ENCODE peak calls at places on chromosomes 2 and 18, in eight cellular contexts. V, K, J, S, N, H, O and X are unnamed samples.

GRCh38 chr2:47534179-47534919 is 131.4 kb downstream of the MSH2 start:
- DNase-seq in V (no peak), K (peak), J (peak), S (peak), N (no peak), H (no peak), O (peak), X (no peak)

GRCh38 chr2:191265311-191266170 is 20.3 kb downstream of the MYO1B start:
- DNase-seq in V (no peak), K (no peak), J (peak), S (peak), N (no peak), H (no peak), O (peak), X (no peak)

GRCh38 chr2:127185093-127185492 is 35.0 kb downstream of the CYP27C1 start:
- DNase-seq in V (no peak), K (no peak), J (no peak), S (no peak), N (no peak), H (no peak), O (no peak), X (no peak)

GRCh38 chr2:101981484-101981883 is 10.3 kb upstream of the IL1R2 start:
- DNase-seq in V (no peak), K (no peak), J (no peak), S (no peak), N (no peak), H (no peak), O (no peak), X (no peak)

GRCh38 chr2:239152916-239153305 is 247.9 kb downstream of the HDAC4 start:
- DNase-seq in V (no peak), K (no peak), J (no peak), S (no peak), N (no peak), H (no peak), O (no peak), X (no peak)

GRCh38 chr2:234691226-234691600 is 194.3 kb upstream of the ARL4C start:
- DNase-seq in V (no peak), K (no peak), J (no peak), S (no peak), N (no peak), H (no peak), O (no peak), X (no peak)

GRCh38 chr18:13051950-13052349 is 60.8 kb downstream of the CEP192 start:
- DNase-seq in V (peak), K (no peak), J (no peak), S (peak), N (no peak), H (no peak), O (no peak), X (peak)

GRCh38 chr2:196234672-196235071 is 63.3 kb upstream of the STK17B start:
- DNase-seq in V (no peak), K (peak), J (peak), S (peak), N (no peak), H (no peak), O (peak), X (no peak)

GRCh38 chr2:120750488-120751210 is 15.0 kb downstream of the GLI2 start:
- DNase-seq in V (no peak), K (peak), J (no peak), S (no peak), N (peak), H (no peak), O (no peak), X (no peak)

GRCh38 chr2:11855120-11855760 is 108.8 kb downstream of the LPIN1 start:
- DNase-seq in V (no peak), K (no peak), J (no peak), S (no peak), N (no peak), H (no peak), O (no peak), X (no peak)

GRCh38 chr2:151290467-151290866 is 999 bp upstream of the NMI start:
- DNase-seq in V (no peak), K (no peak), J (no peak), S (no peak), N (no peak), H (no peak), O (no peak), X (no peak)

GRCh38 chr2:74502720-74503505 is 3.5 kb upstream of the LBX2 start:
- DNase-seq in V (peak), K (peak), J (peak), S (peak), N (peak), H (peak), O (no peak), X (peak)

GRCh38 chr2:205695460-205695979 is 13.2 kb downstream of the NRP2 start:
- DNase-seq in V (no peak), K (no peak), J (peak), S (peak), N (no peak), H (no peak), O (peak), X (no peak)

GRCh38 chr2:230383453-230383852 is 32.5 kb upstream of the SP100 start:
- DNase-seq in V (peak), K (no peak), J (no peak), S (no peak), N (no peak), H (no peak), O (no peak), X (no peak)

GRCh38 chr2:214987261-214987660 is 151.2 kb downstream of the ABCA12 start:
- DNase-seq in V (no peak), K (no peak), J (no peak), S (no peak), N (no peak), H (no peak), O (no peak), X (no peak)

GRCh38 chr2:179675435-179675834 is 186.0 kb downstream of the ZNF385B start:
- DNase-seq in V (no peak), K (peak), J (no peak), S (no peak), N (no peak), H (no peak), O (no peak), X (no peak)

GRCh38 chr2:120963997-120964396 is 228.3 kb downstream of the GLI2 start:
- DNase-seq in V (no peak), K (no peak), J (no peak), S (no peak), N (no peak), H (no peak), O (no peak), X (no peak)

GRCh38 chr2:98555681-98556080 is 52.6 kb downstream of the COA5 start:
- DNase-seq in V (no peak), K (no peak), J (no peak), S (no peak), N (no peak), H (no peak), O (no peak), X (no peak)

GRCh38 chr2:2234398-2234797 is 96.7 kb downstream of the MYT1L start:
- DNase-seq in V (no peak), K (no peak), J (no peak), S (no peak), N (no peak), H (no peak), O (no peak), X (no peak)

GRCh38 chr18:36786686-36787085 is 42.1 kb downstream of the TPGS2 start:
- DNase-seq in V (no peak), K (peak), J (peak), S (peak), N (no peak), H (no peak), O (peak), X (no peak)

GRCh38 chr2:69138793-69139510 is 126.0 kb downstream of the ANTXR1 start:
- DNase-seq in V (no peak), K (peak), J (peak), S (peak), N (no peak), H (no peak), O (peak), X (no peak)

GRCh38 chr2:118464546-118464945 is 376.3 kb downstream of the INSIG2 start:
- DNase-seq in V (no peak), K (no peak), J (no peak), S (no peak), N (no peak), H (no peak), O (no peak), X (no peak)

GRCh38 chr2:145599761-145600160 is 1079.8 kb upstream of the ZEB2 start:
- DNase-seq in V (no peak), K (no peak), J (peak), S (no peak), N (no peak), H (no peak), O (no peak), X (no peak)

GRCh38 chr2:172701250-172701649 is 34.4 kb upstream of the RAPGEF4 start:
- DNase-seq in V (no peak), K (peak), J (peak), S (peak), N (no peak), H (no peak), O (peak), X (no peak)

GRCh38 chr2:172708247-172708646 is 27.4 kb upstream of the RAPGEF4 start:
- DNase-seq in V (no peak), K (no peak), J (no peak), S (no peak), N (no peak), H (no peak), O (no peak), X (no peak)

GRCh38 chr2:172705352-172705751 is 30.3 kb upstream of the RAPGEF4 start:
- DNase-seq in V (no peak), K (no peak), J (no peak), S (no peak), N (no peak), H (no peak), O (no peak), X (no peak)

GRCh38 chr2:172702451-172702850 is 33.2 kb upstream of the RAPGEF4 start:
- DNase-seq in V (no peak), K (no peak), J (no peak), S (no peak), N (no peak), H (no peak), O (no peak), X (no peak)

GRCh38 chr2:172704072-172704936 is 31.3 kb upstream of the RAPGEF4 start:
- DNase-seq in V (peak), K (peak), J (peak), S (peak), N (no peak), H (no peak), O (peak), X (no peak)
- TF ChIP-seq CTCF in V (peak), K (peak), J (peak), S (peak), N (no peak), H (peak), O (peak), X (no peak)

GRCh38 chr2:201344663-201345366 is 12.3 kb downstream of the FLACC1 start:
- DNase-seq in V (no peak), K (no peak), J (no peak), S (no peak), N (no peak), H (no peak), O (peak), X (no peak)
- TF ChIP-seq CTCF in V (no peak), K (no peak), J (no peak), S (peak), N (no peak), H (no peak), O (no peak), X (no peak)

GRCh38 chr2:83827618-83828017 is 631.5 kb downstream of the SUCLG1 start:
- DNase-seq in V (no peak), K (no peak), J (no peak), S (no peak), N (no peak), H (no peak), O (peak), X (no peak)
- TF ChIP-seq CTCF in V (peak), K (peak), J (no peak), S (no peak), N (no peak), H (no peak), O (peak), X (no peak)

GRCh38 chr2:143581989-143582719 is 452.9 kb downstream of the ARHGAP15 start:
- DNase-seq in V (no peak), K (no peak), J (no peak), S (no peak), N (no peak), H (no peak), O (peak), X (no peak)
- TF ChIP-seq CTCF in V (no peak), K (peak), J (peak), S (peak), N (no peak), H (no peak), O (peak), X (no peak)

GRCh38 chr2:53515435-53516332 is 251.9 kb upstream of the CHAC2 start:
- DNase-seq in V (no peak), K (peak), J (no peak), S (peak), N (no peak), H (peak), O (peak), X (no peak)
- TF ChIP-seq CTCF in V (no peak), K (peak), J (peak), S (peak), N (no peak), H (no peak), O (peak), X (no peak)

GRCh38 chr2:208407667-208408066 is 1.1 kb downstream of the PTH2R start:
- DNase-seq in V (peak), K (no peak), J (peak), S (peak), N (no peak), H (peak), O (no peak), X (no peak)
- TF ChIP-seq CTCF in V (peak), K (peak), J (peak), S (peak), N (no peak), H (peak), O (peak), X (no peak)

GRCh38 chr2:171146071-171146470 is 14.6 kb downstream of the TLK1 start:
- DNase-seq in V (no peak), K (no peak), J (no peak), S (no peak), N (no peak), H (no peak), O (no peak), X (no peak)

GRCh38 chr2:171143670-171144062 is 17.0 kb downstream of the TLK1 start:
- DNase-seq in V (no peak), K (no peak), J (no peak), S (no peak), N (no peak), H (no peak), O (no peak), X (no peak)

GRCh38 chr2:171142398-171142797 is 18.3 kb downstream of the TLK1 start:
- DNase-seq in V (no peak), K (no peak), J (no peak), S (no peak), N (no peak), H (no peak), O (no peak), X (no peak)

GRCh38 chr2:171139860-171140259 is 20.8 kb downstream of the TLK1 start:
- DNase-seq in V (no peak), K (no peak), J (no peak), S (no peak), N (no peak), H (peak), O (no peak), X (no peak)

GRCh38 chr2:171141320-171141719 is 19.4 kb downstream of the TLK1 start:
- DNase-seq in V (no peak), K (no peak), J (peak), S (no peak), N (no peak), H (no peak), O (no peak), X (no peak)
- TF ChIP-seq CTCF in V (no peak), K (no peak), J (peak), S (no peak), N (no peak), H (no peak), O (no peak), X (no peak)

GRCh38 chr2:223921204-223921603 is 23.9 kb downstream of the WDFY1 start:
- DNase-seq in V (no peak), K (no peak), J (no peak), S (no peak), N (no peak), H (no peak), O (no peak), X (no peak)

GRCh38 chr2:223922308-223922707 is 22.8 kb downstream of the WDFY1 start:
- DNase-seq in V (no peak), K (no peak), J (no peak), S (no peak), N (no peak), H (no peak), O (no peak), X (no peak)

GRCh38 chr2:223916181-223916900 is 28.8 kb downstream of the WDFY1 start:
- DNase-seq in V (no peak), K (no peak), J (no peak), S (no peak), N (no peak), H (no peak), O (no peak), X (no peak)

GRCh38 chr2:223918671-223919134 is 26.4 kb downstream of the WDFY1 start:
- DNase-seq in V (no peak), K (no peak), J (no peak), S (no peak), N (peak), H (no peak), O (no peak), X (no peak)

DNA sequence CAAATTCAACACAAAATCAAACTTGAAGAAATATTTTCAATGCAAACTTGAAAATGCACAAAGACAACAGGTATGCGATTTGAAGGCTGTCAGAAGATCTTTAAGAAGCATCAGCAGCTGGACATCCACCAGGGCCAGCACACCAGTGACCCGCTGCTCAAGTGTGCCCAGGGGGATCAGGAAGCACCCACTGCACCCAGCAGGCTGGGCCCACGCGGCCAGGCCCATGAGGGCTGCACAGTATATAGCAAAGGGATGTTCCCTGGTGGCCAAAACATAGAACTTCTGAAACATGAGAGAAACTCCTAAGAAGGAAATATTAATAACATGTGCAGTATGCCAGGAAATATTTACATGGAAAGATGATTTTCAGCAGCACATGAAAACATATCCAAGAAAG is 25.0 kb downstream of the WDFY1 start:
- DNase-seq in V (no peak), K (no peak), J (no peak), S (no peak), N (peak), H (no peak), O (no peak), X (no peak)
- TF ChIP-seq CTCF in V (peak), K (no peak), J (peak), S (no peak), N (no peak), H (no peak), O (no peak), X (no peak)